ENCODE peak calls at places on chromosomes 5 and 9, in six cellular contexts. J, C, W, N, Z and G are unnamed samples.

GRCh38 chr9:97514531-97514930 is 13.1 kb downstream of the TMOD1 start:
- DNase-seq in C (no peak), J (peak; percentile 49), Z (no peak), N (no peak), W (no peak), G (no peak)

GRCh38 chr9:8408575-8409190 is 609.1 kb upstream of the DMAC1 start:
- DNase-seq in Z (no peak), J (no peak), W (peak; percentile 35), C (no peak), N (no peak), G (no peak)

GRCh38 chr9:111621895-111622480 is 9.1 kb upstream of the DNAJC25 start:
- DNase-seq in C (peak; percentile 64), N (peak; percentile 64), Z (peak; percentile 20), J (peak; percentile 68), W (no peak), G (peak; percentile 26)

GRCh38 chr9:13948037-13948436 is 365.9 kb downstream of the NFIB start:
- DNase-seq in Z (peak; percentile 41), C (no peak), W (no peak), N (no peak), J (peak; percentile 68), G (no peak)

GRCh38 chr5:159442210-159442850 is 112.0 kb upstream of the IL12B start:
- DNase-seq in J (no peak), N (no peak), C (peak; percentile 23), W (peak; percentile 59), Z (peak; percentile 22), G (no peak)

GRCh38 chr5:165057156-165057555 is 1551.7 kb downstream of the MAT2B start:
- DNase-seq in W (no peak), Z (no peak), C (no peak), N (no peak), J (no peak), G (no peak)

GRCh38 chr9:5945112-5945511 is 54.4 kb downstream of the MLANA start:
- DNase-seq in C (no peak), N (no peak), Z (no peak), J (no peak), W (no peak), G (no peak)

GRCh38 chr5:67038817-67039603 is 157.6 kb downstream of the CD180 start:
- DNase-seq in W (no peak), Z (peak; percentile 96), N (no peak), C (peak; percentile 88), J (peak; percentile 85), G (no peak)

GRCh38 chr9:125749951-125750655 is 2.9 kb downstream of the PBX3 start:
- DNase-seq in C (peak; percentile 79), W (no peak), J (peak; percentile 30), Z (peak; percentile 57), N (peak; percentile 19), G (no peak)

GRCh38 chr9:113955076-113955752 is 79.1 kb downstream of the ZNF618 start:
- DNase-seq in J (peak; percentile 49), C (peak; percentile 81), W (no peak), Z (peak; percentile 78), N (no peak), G (no peak)

GRCh38 chr5:146291421-146292074 is 47.1 kb upstream of the POU4F3 start:
- DNase-seq in Z (peak; percentile 24), J (peak; percentile 47), N (peak; percentile 56), W (no peak), C (peak; percentile 33), G (no peak)

GRCh38 chr9:128077847-128078503 is 9.9 kb downstream of the SLC25A25 start:
- DNase-seq in C (no peak), W (no peak), J (peak; percentile 36), N (no peak), Z (peak; percentile 25), G (no peak)

GRCh38 chr9:105176194-105176593 is 68.3 kb upstream of the SLC44A1 start:
- DNase-seq in C (no peak), W (no peak), Z (no peak), J (no peak), N (no peak), G (no peak)
- H2AFZ ChIP-seq in C (no peak overlapping the region), W (no peak overlapping the region), Z (no peak overlapping the region), J (no peak overlapping the region), N (no peak overlapping the region), G (no peak overlapping the region)

GRCh38 chr5:177474094-177474493 is 660 bp upstream of the DBN1 start:
- DNase-seq in N (no peak), W (no peak), J (no peak), Z (peak; percentile 50), C (no peak), G (peak; percentile 31)
- H2AFZ ChIP-seq in N (no peak overlapping the region), W (no peak overlapping the region), J (no peak overlapping the region), Z (no peak overlapping the region), C (peak overlapping the region; percentile 76), G (no peak overlapping the region)

GRCh38 chr9:121700165-121700830 is 48.9 kb downstream of the DAB2IP start:
- DNase-seq in C (peak; percentile 48), W (peak; percentile 71), N (peak; percentile 78), Z (peak; percentile 35), J (peak; percentile 72), G (peak; percentile 81)
- H2AFZ ChIP-seq in C (peak overlapping the region; percentile 93), W (no peak overlapping the region), N (no peak overlapping the region), Z (peak overlapping the region; percentile 26), J (peak overlapping the region; percentile 60), G (peak overlapping the region; percentile 74)

DNA sequence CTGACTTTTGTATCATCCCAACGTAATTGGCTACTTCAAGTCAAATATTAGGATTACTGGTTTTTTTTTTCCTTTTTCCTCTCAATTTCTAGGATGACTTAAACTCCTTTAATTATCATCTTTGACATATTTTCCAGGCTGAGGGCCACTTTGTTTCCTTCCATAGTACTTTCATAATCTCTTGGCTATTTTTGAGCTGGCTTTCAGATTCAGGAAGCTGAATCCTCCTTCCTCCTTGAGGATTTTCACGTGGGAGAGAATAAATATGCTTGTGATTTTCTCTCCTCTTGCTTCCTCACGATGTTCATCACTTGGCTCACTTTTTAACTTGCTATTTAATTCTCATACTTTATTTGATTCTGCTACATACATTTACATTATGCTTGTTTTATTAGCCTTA is 88.1 kb downstream of the ITGA1 start:
- DNase-seq in N (no peak), C (no peak), W (no peak), J (no peak), Z (no peak), G (no peak)
- H2AFZ ChIP-seq in N (no peak overlapping the region), C (no peak overlapping the region), W (no peak overlapping the region), J (no peak overlapping the region), Z (no peak overlapping the region), G (peak overlapping the region; percentile 1)

GRCh38 chr5:150313501-150313900 is 10.8 kb upstream of the ARSI start:
- DNase-seq in W (no peak), C (no peak), J (no peak), Z (no peak), N (no peak), G (no peak)
- H2AFZ ChIP-seq in W (no peak overlapping the region), C (no peak overlapping the region), J (no peak overlapping the region), Z (no peak overlapping the region), N (no peak overlapping the region), G (no peak overlapping the region)

DNA sequence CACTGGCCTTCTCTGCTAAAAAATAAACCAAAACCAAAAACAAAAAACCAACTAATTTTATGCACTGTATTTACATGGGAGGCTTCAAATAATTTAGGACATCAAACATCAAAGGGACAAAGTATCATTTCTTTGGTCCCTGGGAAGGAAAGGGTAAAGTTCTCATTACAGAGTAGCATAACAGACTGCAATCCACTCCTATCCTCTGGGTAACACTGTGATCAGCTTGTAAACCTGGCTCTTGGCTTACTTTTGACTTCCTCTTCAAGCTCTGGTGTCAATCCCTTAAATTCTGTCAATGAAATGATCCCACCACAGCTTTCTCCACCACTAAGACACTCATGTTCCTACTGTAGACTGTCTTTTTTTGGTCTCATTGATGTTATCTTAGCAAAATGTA is 69.8 kb upstream of the VCAN start:
- DNase-seq in C (no peak), Z (no peak), J (no peak), N (no peak), W (no peak), G (no peak)
- H2AFZ ChIP-seq in C (no peak overlapping the region), Z (peak overlapping the region; percentile 1), J (peak overlapping the region; percentile 50), N (no peak overlapping the region), W (no peak overlapping the region), G (no peak overlapping the region)

DNA sequence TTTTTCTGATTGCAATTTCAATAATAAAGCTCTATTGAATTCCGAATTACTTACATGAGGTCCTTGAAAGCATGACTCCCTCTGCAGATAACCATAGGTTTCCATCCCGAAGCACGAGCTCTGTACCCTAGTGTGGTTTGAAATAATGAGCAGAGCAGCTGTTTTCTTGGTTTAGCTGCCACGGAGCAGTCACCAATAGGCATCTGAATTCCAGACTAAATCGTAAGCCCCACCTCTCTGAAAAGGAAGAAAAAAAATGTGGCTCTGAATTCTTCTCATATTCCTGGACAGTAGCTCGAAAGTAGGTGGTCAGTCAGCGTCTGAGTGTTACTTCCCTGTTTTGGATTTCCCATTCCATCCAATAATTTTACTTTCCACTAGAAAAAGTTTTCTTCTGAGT is 18.6 kb upstream of the GNE start:
- DNase-seq in Z (peak; percentile 90), J (peak; percentile 88), C (peak; percentile 90), W (no peak), N (no peak), G (peak; percentile 50)
- H2AFZ ChIP-seq in Z (peak overlapping the region; percentile 55), J (peak overlapping the region; percentile 45), C (no peak overlapping the region), W (peak overlapping the region; percentile 62), N (peak overlapping the region; percentile 66), G (no peak overlapping the region)

GRCh38 chr5:1701884-1702283 is 97.8 kb downstream of the MRPL36 start:
- DNase-seq in J (no peak), Z (no peak), C (no peak), W (no peak), N (no peak), G (no peak)

GRCh38 chr5:1701194-1701593 is 98.4 kb downstream of the MRPL36 start:
- DNase-seq in J (no peak), Z (no peak), W (no peak), N (no peak), C (no peak), G (no peak)

GRCh38 chr5:1703352-1704050 is 96.1 kb downstream of the MRPL36 start:
- DNase-seq in Z (no peak), N (no peak), C (no peak), W (peak; percentile 63), J (no peak), G (no peak)

GRCh38 chr5:1704266-1704665 is 95.4 kb downstream of the MRPL36 start:
- DNase-seq in C (no peak), J (no peak), N (no peak), Z (no peak), W (no peak), G (no peak)

DNA sequence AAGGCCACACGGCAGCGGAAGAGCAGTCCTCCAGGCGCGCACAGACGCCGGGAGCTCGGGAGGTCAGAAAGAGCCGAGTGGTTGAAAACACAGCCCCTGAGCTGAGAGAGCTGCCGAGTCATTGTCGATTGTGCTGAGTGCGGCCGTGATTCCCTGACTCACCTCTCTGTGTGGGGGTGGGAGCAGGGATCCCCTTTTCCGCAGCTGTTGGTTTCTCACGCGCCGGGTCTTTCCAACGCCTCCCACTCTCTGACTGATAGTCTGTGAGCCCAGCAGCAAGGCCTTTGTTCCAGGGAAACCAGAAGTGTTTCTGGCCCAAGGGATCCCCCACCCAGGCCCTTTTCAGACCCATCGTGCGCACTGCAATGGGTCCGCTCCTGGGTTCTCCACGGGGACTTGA is 97.3 kb downstream of the MRPL36 start:
- DNase-seq in W (peak; percentile 43), J (no peak), C (no peak), N (no peak), Z (peak; percentile 13), G (no peak)
- H2AFZ ChIP-seq in W (no peak overlapping the region), J (no peak overlapping the region), C (no peak overlapping the region), N (no peak overlapping the region), Z (no peak overlapping the region), G (no peak overlapping the region)

DNA sequence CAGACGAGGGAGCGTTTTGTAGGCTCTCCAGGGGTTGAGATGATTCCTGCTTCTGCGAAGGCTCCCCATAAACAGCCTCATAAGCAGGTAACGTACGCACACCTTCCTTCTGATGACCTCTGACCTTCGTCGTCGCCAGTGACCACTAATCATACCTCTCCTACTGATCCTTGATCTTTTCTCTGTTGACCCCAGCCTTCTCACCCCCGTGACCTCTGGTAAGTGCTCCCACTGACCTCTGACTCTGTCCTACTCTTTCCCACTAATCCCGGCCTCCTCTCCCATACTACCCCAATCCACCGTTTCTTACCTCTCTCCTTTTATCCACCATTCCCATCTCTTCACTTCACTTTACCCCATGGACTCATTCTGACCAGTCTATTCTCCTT is 356 bp downstream of the DNAI1 start:
- DNase-seq in Z (no peak), N (no peak), W (no peak), C (no peak), J (no peak), G (no peak)
- H2AFZ ChIP-seq in Z (peak overlapping the region; percentile 80), N (peak overlapping the region; percentile 80), W (no peak overlapping the region), C (peak overlapping the region; percentile 95), J (peak overlapping the region; percentile 11), G (peak overlapping the region; percentile 70)